ENCODE peak calls at places on chromosome 17, in ten cellular contexts. E is AG09309; O is keratinocyte; P is epithelial cell of esophagus; Q is GM20000; Y is LNCaP clone FGC; G is CD4-positive, alpha-beta T cell; I is left ventricle myocardium inferior; W is osteoblast; U is H1. R is an unnamed sample.

GRCh38 chr17:82414548-82415281 is 3.4 kb upstream of the HEXD start:
- DNase-seq in Y (peak), O (no peak), E (no peak), I (peak), Q (peak), P (peak), U (peak), W (peak), G (peak), R (no peak)

GRCh38 chr17:17358060-17358751 is 55.0 kb downstream of the NT5M start:
- DNase-seq in E (no peak), U (no peak), Q (no peak), O (no peak), Y (no peak), I (no peak), P (no peak), G (no peak), W (peak), R (peak)

GRCh38 chr17:77681820-77682219 is 276.7 kb upstream of the TNRC6C start:
- DNase-seq in G (no peak), Y (peak), O (no peak), I (peak), Q (no peak), W (no peak), E (no peak), P (no peak), U (no peak), R (peak)

GRCh38 chr17:12965988-12966387 is 51.8 kb downstream of the ELAC2 start:
- DNase-seq in G (no peak), Y (no peak), Q (no peak), W (no peak), I (no peak), U (no peak), P (no peak), O (no peak), E (no peak), R (no peak)

GRCh38 chr17:49459401-49459984 is 35.6 kb upstream of the NGFR start:
- DNase-seq in W (peak), U (no peak), G (no peak), I (no peak), O (no peak), Y (no peak), P (no peak), Q (no peak), E (no peak), R (no peak)

GRCh38 chr17:4182043-4182442 is 39.0 kb downstream of the CYB5D2 start:
- DNase-seq in U (no peak), Y (no peak), G (no peak), Q (no peak), I (no peak), O (no peak), P (no peak), W (peak), E (no peak), R (no peak)

GRCh38 chr17:42518755-42519545 is 17.1 kb upstream of the NAGLU start:
- DNase-seq in E (no peak), U (no peak), Q (no peak), W (peak), G (no peak), O (no peak), P (no peak), Y (no peak), I (peak), R (peak)

GRCh38 chr17:77204531-77204930 is 63.8 kb downstream of the SEC14L1 start:
- DNase-seq in O (no peak), I (no peak), W (no peak), Q (no peak), P (no peak), G (no peak), E (no peak), Y (no peak), U (no peak), R (no peak)

GRCh38 chr17:78528541-78528940 is 48.7 kb downstream of the DNAH17 start:
- DNase-seq in I (no peak), P (no peak), W (peak), G (no peak), O (no peak), U (no peak), Y (no peak), E (no peak), Q (no peak), R (peak)

GRCh38 chr17:1830288-1830687 is 483 bp downstream of the RPA1 start:
- DNase-seq in G (no peak), W (peak), Q (peak), Y (no peak), O (no peak), E (no peak), U (no peak), P (peak), I (no peak), R (no peak)

GRCh38 chr17:55336426-55336825 is 71.7 kb downstream of the HLF start:
- DNase-seq in U (no peak), P (no peak), E (no peak), W (no peak), I (no peak), G (no peak), Y (no peak), Q (no peak), O (no peak), R (no peak)

GRCh38 chr17:65093930-65094329 is 37.4 kb upstream of the GNA13 start:
- DNase-seq in Y (no peak), U (no peak), W (no peak), Q (no peak), G (no peak), E (no peak), O (no peak), I (no peak), P (no peak), R (no peak)

GRCh38 chr17:44499722-44500121 is 3.5 kb downstream of the GPATCH8 start:
- DNase-seq in I (no peak), Y (no peak), Q (no peak), E (no peak), O (no peak), P (no peak), W (no peak), U (no peak), G (no peak), R (no peak)

GRCh38 chr17:1590031-1590746 is 27.6 kb upstream of the PITPNA start:
- DNase-seq in E (peak), Q (peak), W (peak), G (no peak), U (no peak), I (peak), P (peak), O (peak), Y (no peak), R (no peak)

GRCh38 chr17:56635640-56636039 is 42.1 kb downstream of the NOG start:
- DNase-seq in E (no peak), P (no peak), Q (no peak), U (no peak), W (no peak), I (no peak), G (no peak), Y (no peak), O (no peak), R (no peak)

GRCh38 chr17:48637323-48638260 is 11.4 kb upstream of the HOXB9 start:
- DNase-seq in Y (no peak), O (peak), U (no peak), Q (no peak), W (peak), G (no peak), I (no peak), E (peak), P (peak), R (no peak)

GRCh38 chr17:76263896-76264295 is 1.3 kb upstream of the UBALD2 start:
- DNase-seq in W (no peak), E (no peak), Y (no peak), U (no peak), G (no peak), P (no peak), I (no peak), Q (no peak), O (no peak), R (no peak)

GRCh38 chr17:57649191-57649590 is 95.9 kb downstream of the CCDC182 start:
- DNase-seq in W (peak), I (no peak), Y (no peak), Q (no peak), O (no peak), P (no peak), E (no peak), G (no peak), U (no peak), R (no peak)

GRCh38 chr17:62689441-62690167 is 62.1 kb downstream of the MRC2 start:
- DNase-seq in G (no peak), Y (no peak), W (peak), I (no peak), Q (no peak), P (no peak), U (no peak), E (no peak), O (no peak), R (no peak)

GRCh38 chr17:48522990-48523389 is 7.8 kb downstream of the HOXB1 start:
- DNase-seq in Q (no peak), U (no peak), G (no peak), I (no peak), O (no peak), E (no peak), W (no peak), Y (no peak), P (no peak), R (no peak)

GRCh38 chr17:17109896-17110295 is 67.6 kb downstream of the MPRIP start:
- DNase-seq in O (no peak), Y (no peak), I (no peak), E (no peak), G (no peak), Q (no peak), U (no peak), W (no peak), P (peak), R (peak)

GRCh38 chr17:20246692-20247091 is 220.6 kb downstream of the LGALS9B start:
- DNase-seq in G (no peak), I (no peak), Y (no peak), O (no peak), P (no peak), U (no peak), E (no peak), W (no peak), Q (no peak), R (no peak)

GRCh38 chr17:76641501-76641900 is 2.1 kb downstream of the ST6GALNAC1 start:
- DNase-seq in Q (no peak), U (no peak), O (no peak), G (no peak), E (no peak), Y (peak), W (no peak), P (peak), I (no peak), R (no peak)

GRCh38 chr17:82866521-82867214 is 26.8 kb upstream of the ZNF750 start:
- DNase-seq in Y (no peak), I (no peak), P (peak), Q (no peak), E (peak), O (no peak), W (peak), G (no peak), U (no peak), R (no peak)

GRCh38 chr17:57107498-57108101 is 22.6 kb downstream of the AKAP1 start:
- DNase-seq in W (peak), Y (no peak), G (no peak), E (no peak), O (peak), Q (no peak), I (no peak), U (no peak), P (peak), R (no peak)

GRCh38 chr17:78174332-78174869 is 6.0 kb downstream of the SYNGR2 start:
- DNase-seq in O (no peak), W (peak), U (no peak), P (peak), E (no peak), I (peak), G (no peak), Q (no peak), Y (peak), R (no peak)

GRCh38 chr17:27256225-27257030 is 37.5 kb upstream of the WSB1 start:
- DNase-seq in G (no peak), E (peak), O (no peak), U (no peak), Q (no peak), P (no peak), Y (peak), W (peak), I (no peak), R (no peak)

GRCh38 chr17:4407216-4407615 is 26.5 kb upstream of the SPNS3 start:
- DNase-seq in U (no peak), P (peak), E (no peak), Q (no peak), G (no peak), W (no peak), I (no peak), O (peak), Y (no peak), R (no peak)

GRCh38 chr17:48149174-48150106 is 41.9 kb downstream of the SNX11 start:
- DNase-seq in O (no peak), E (no peak), G (no peak), Q (no peak), W (no peak), Y (no peak), I (no peak), P (no peak), U (no peak), R (no peak)

GRCh38 chr17:6661464-6661848 is 9.9 kb downstream of the C17orf100 start:
- DNase-seq in U (no peak), O (no peak), G (no peak), Y (no peak), I (no peak), Q (no peak), P (no peak), E (no peak), W (no peak), R (no peak)

GRCh38 chr17:17120716-17121115 is 78.5 kb downstream of the MPRIP start:
- DNase-seq in Y (no peak), U (no peak), E (no peak), Q (no peak), P (no peak), I (no peak), O (no peak), W (no peak), G (no peak), R (peak)

GRCh38 chr17:17877548-17878358 is 41.0 kb upstream of the SREBF1 start:
- DNase-seq in Q (no peak), P (peak), Y (peak), W (peak), U (no peak), O (no peak), E (peak), I (peak), G (no peak), R (no peak)

GRCh38 chr17:17836818-17837379 is at the start of gene SREBF1:
- DNase-seq in O (no peak), P (peak), U (peak), W (peak), I (peak), E (no peak), Y (no peak), Q (peak), G (peak), R (no peak)

GRCh38 chr17:47204722-47205418 is 4.3 kb upstream of the MYL4 start:
- DNase-seq in G (peak), E (no peak), Y (no peak), U (no peak), P (no peak), W (peak), Q (peak), O (no peak), I (peak), R (no peak)

GRCh38 chr17:17935321-17936271 is 36.6 kb downstream of the TOM1L2 start:
- DNase-seq in P (peak), I (no peak), Q (no peak), W (peak), G (no peak), U (no peak), O (no peak), Y (no peak), E (peak), R (no peak)

GRCh38 chr17:65243838-65244237 is 106.7 kb downstream of the RGS9 start:
- DNase-seq in U (no peak), Q (no peak), P (peak), I (no peak), W (peak), Y (no peak), E (peak), G (no peak), O (no peak), R (no peak)

GRCh38 chr17:17815436-17816200 is 21.2 kb downstream of the SREBF1 start:
- DNase-seq in G (no peak), Y (no peak), P (no peak), E (no peak), Q (no peak), I (no peak), W (peak), O (no peak), U (no peak), R (no peak)

GRCh38 chr17:7709031-7709430 is 4.0 kb downstream of the EFNB3 start:
- DNase-seq in Q (no peak), G (no peak), U (no peak), O (no peak), W (no peak), P (no peak), E (no peak), Y (no peak), I (no peak), R (peak)

GRCh38 chr17:7713782-7714181 is 3.8 kb upstream of the DNAH2 start:
- DNase-seq in E (no peak), O (no peak), W (peak), I (no peak), U (no peak), P (no peak), Y (no peak), Q (no peak), G (no peak), R (no peak)

GRCh38 chr17:7712111-7712771 is 5.3 kb upstream of the DNAH2 start:
- DNase-seq in W (peak), Q (no peak), E (no peak), I (no peak), U (no peak), Y (no peak), O (no peak), P (no peak), G (no peak), R (peak)

GRCh38 chr17:7710341-7710740 is 5.3 kb downstream of the EFNB3 start:
- DNase-seq in I (no peak), G (no peak), W (peak), O (no peak), P (no peak), Y (no peak), E (no peak), U (no peak), Q (no peak), R (no peak)

GRCh38 chr17:7711356-7711755 is 6.2 kb upstream of the DNAH2 start:
- DNase-seq in G (no peak), P (no peak), O (no peak), W (peak), E (no peak), Y (no peak), I (no peak), Q (no peak), U (no peak), R (peak)
- TF ChIP-seq CTCF in G (no peak), P (peak), O (peak), W (no peak), E (no peak), Y (no peak), I (no peak), Q (no peak), U (peak), R (peak)

DNA sequence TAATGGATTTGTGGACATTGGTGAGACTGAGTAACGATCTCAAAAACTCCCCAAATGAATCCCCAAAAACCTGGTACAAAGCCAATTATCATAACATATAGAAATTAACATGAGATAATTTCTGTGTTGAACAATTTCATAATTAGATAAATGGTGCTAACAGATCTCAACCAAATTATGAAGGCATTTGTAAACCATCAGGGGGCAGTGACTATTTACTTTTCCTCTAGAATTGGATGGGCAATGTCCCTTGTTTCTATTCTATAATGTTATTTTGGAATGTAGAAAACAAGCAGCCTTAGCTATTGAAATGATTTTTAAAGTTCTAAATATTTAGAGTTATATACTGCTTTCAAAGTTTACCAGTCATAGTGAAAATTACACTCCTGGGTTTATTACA is 57.8 kb downstream of the MYH10 start:
- DNase-seq in U (no peak), W (no peak), O (no peak), G (no peak), E (no peak), P (peak), Q (no peak), I (no peak), Y (no peak), R (no peak)
- TF ChIP-seq CTCF in U (no peak), W (peak), O (no peak), G (peak), E (peak), P (peak), Q (no peak), I (peak), Y (peak), R (peak)

DNA sequence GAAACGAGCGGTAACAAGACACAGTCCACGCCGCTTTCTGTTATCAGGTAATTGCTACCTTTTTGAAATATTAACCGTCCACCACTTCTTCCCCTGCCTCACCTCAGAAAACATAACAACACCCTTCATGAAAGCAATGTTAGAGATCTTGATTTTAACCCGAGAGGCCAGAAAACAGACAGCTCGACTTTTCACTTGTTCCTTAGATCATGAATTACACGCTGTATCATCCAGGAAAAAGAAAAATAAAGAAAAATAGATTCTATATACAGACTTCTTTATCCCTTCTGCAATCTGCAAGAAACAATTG is 957.1 kb upstream of the SOX9 start:
- DNase-seq in Y (no peak), E (no peak), P (no peak), Q (no peak), U (no peak), W (no peak), I (no peak), O (no peak), G (no peak), R (no peak)
- TF ChIP-seq CTCF in Y (no peak), E (no peak), P (no peak), Q (no peak), U (no peak), W (no peak), I (no peak), O (no peak), G (no peak), R (no peak)

GRCh38 chr17:51397361-51398127 is 137.2 kb downstream of the UTP18 start:
- DNase-seq in P (peak), Q (no peak), U (no peak), O (no peak), I (no peak), W (no peak), E (peak), Y (no peak), G (no peak), R (no peak)

GRCh38 chr17:51395621-51396020 is 135.3 kb downstream of the UTP18 start:
- DNase-seq in I (no peak), Q (no peak), G (no peak), U (no peak), P (no peak), O (no peak), Y (no peak), E (no peak), W (no peak), R (no peak)

GRCh38 chr17:51389875-51390274 is 129.5 kb downstream of the UTP18 start:
- DNase-seq in Y (no peak), W (no peak), G (no peak), I (no peak), P (no peak), O (no peak), U (no peak), E (no peak), Q (no peak), R (no peak)

DNA sequence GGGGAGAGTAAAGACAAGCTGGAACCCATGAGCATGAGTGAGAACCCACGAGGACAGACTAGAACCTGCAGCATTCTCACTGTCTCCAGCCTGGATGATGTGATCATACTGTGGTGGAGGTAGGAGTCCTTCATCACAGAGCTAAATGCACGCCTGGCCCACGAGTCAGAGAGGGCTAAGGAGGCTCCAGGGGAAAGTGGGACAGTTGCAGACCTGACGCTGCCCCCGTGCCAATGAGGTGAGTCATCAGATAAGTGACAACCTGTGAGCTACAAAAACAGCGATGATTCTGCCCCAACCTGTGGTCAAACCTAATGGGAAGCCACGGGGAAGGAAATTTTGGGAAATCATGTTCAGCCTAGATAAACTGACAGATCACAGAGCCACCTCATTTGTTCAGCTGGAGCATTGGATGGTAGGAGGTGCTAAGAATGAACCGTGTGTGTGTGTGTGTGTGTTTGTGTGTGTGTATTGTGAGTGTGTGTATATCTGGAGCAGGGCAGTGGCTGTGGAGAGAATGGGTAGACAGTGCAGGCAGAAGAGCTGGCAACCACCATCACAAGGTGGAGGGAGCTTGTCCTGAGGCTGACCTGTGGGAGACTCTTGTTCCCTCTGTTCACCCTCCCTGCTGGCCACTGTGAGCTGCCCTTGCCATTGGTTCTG is 131.8 kb downstream of the UTP18 start:
- DNase-seq in I (no peak), E (no peak), Q (no peak), G (no peak), W (no peak), Y (no peak), P (no peak), U (no peak), O (no peak), R (no peak)
- TF ChIP-seq CTCF in I (no peak), E (no peak), Q (no peak), G (no peak), W (no peak), Y (no peak), P (no peak), U (no peak), O (no peak), R (no peak)